ENCODE peak calls at places on chromosomes 16 and 17, in four cellular contexts. W is NCI-H1092 treated with DMSO at 0.1 percent for 48 hours; G is neuronal stem cell; A is activated CD4-positive, alpha-beta T cell treated with anti-CD3 and anti-CD28 coated beads, Interleukin-2, amount 50 U/mL, for 1 hour. Y is an unnamed sample.
A peak's percentile ranks its signal among the peaks of the same experiment; 100 is the strongest.

GRCh38 chr16:47713225-47713595 is 252.1 kb downstream of the PHKB start:
- DNase-seq in W (no peak), G (no peak), A (no peak), Y (no peak)

GRCh38 chr16:85733839-85734170 is 17.1 kb downstream of the C16orf74 start:
- DNase-seq in W (no peak), G (peak; percentile 71), A (no peak), Y (peak; percentile 46)

GRCh38 chr17:68624381-68624780 is 23.2 kb upstream of the FAM20A start:
- DNase-seq in W (no peak), G (no peak), A (no peak), Y (no peak)

GRCh38 chr17:62722625-62723024 is 85.5 kb downstream of the MARCHF10 start:
- DNase-seq in W (no peak), G (no peak), A (no peak), Y (no peak)

GRCh38 chr17:75521951-75522727 is 3.4 kb upstream of the LLGL2 start:
- DNase-seq in W (no peak), G (no peak), A (no peak), Y (no peak)

GRCh38 chr17:7856081-7856791 is 1.1 kb downstream of the NAA38 start:
- DNase-seq in W (no peak), G (peak; percentile 56), A (peak; percentile 38), Y (no peak)

GRCh38 chr16:68264128-68265077 is at the start of gene SLC7A6:
- DNase-seq in W (peak; percentile 65), G (peak; percentile 75), A (peak; percentile 79), Y (peak; percentile 81)

GRCh38 chr17:7022791-7023571 is at the start of gene BCL6B:
- DNase-seq in W (no peak), G (no peak), A (no peak), Y (no peak)

GRCh38 chr17:66661411-66661843 is 173.5 kb upstream of the CACNG5 start:
- DNase-seq in W (no peak), G (no peak), A (no peak), Y (peak; percentile 26)

GRCh38 chr17:73175962-73176565 is 11.3 kb downstream of the SSTR2 start:
- DNase-seq in W (no peak), G (no peak), A (no peak), Y (no peak)

GRCh38 chr17:61366076-61366714 is 33.4 kb upstream of the TBX2 start:
- DNase-seq in W (peak; percentile 81), G (no peak), A (no peak), Y (no peak)

GRCh38 chr17:29723283-29724047 is 100.8 kb upstream of the CORO6 start:
- DNase-seq in W (no peak), G (no peak), A (peak; percentile 11), Y (no peak)

GRCh38 chr17:66313325-66313724 is 10.9 kb downstream of the PRKCA start:
- DNase-seq in W (no peak), G (no peak), A (no peak), Y (no peak)

GRCh38 chr17:8859029-8859803 is 8.3 kb downstream of the PIK3R6 start:
- DNase-seq in W (no peak), G (no peak), A (no peak), Y (no peak)

GRCh38 chr17:18106211-18106610 is 2.3 kb upstream of the MYO15A start:
- DNase-seq in W (no peak), G (no peak), A (no peak), Y (no peak)

GRCh38 chr16:79310734-79311133 is 289.8 kb downstream of the MAF start:
- DNase-seq in W (peak; percentile 46), G (no peak), A (no peak), Y (no peak)

GRCh38 chr16:12920739-12921138 is 19.3 kb downstream of the SHISA9 start:
- DNase-seq in W (no peak), G (no peak), A (no peak), Y (no peak)

GRCh38 chr17:51711581-51711980 is 446.9 kb downstream of the CA10 start:
- DNase-seq in W (peak; percentile 12), G (no peak), A (no peak), Y (no peak)